ENCODE peak calls at places on chromosomes 7 and 10, in four cellular contexts. One of them, this sample, is unnamed.

GRCh38 chr10:62491597-62491996 is 117.4 kb downstream of the ZNF365 start:
- DNase-seq in right atrium auricular region: no peak
- DNase-seq in brain microvascular endothelial cell: no peak
- DNase-seq in GM23338: no peak
- DNase-seq in this sample: no peak

GRCh38 chr7:19405546-19405945 is 260.3 kb upstream of the FERD3L start:
- DNase-seq in right atrium auricular region: no peak
- DNase-seq in GM23338: no peak
- DNase-seq in brain microvascular endothelial cell: peak
- DNase-seq in this sample: no peak

GRCh38 chr7:37420931-37421330 is 27.7 kb downstream of the ELMO1 start:
- DNase-seq in brain microvascular endothelial cell: no peak
- DNase-seq in right atrium auricular region: no peak
- DNase-seq in GM23338: no peak
- DNase-seq in this sample: no peak

GRCh38 chr10:549391-549790 is 140.1 kb downstream of the DIP2C start:
- DNase-seq in GM23338: no peak
- DNase-seq in brain microvascular endothelial cell: no peak
- DNase-seq in right atrium auricular region: no peak
- DNase-seq in this sample: no peak

GRCh38 chr7:45597286-45597984 is 23.3 kb downstream of the ADCY1 start:
- DNase-seq in right atrium auricular region: peak
- DNase-seq in brain microvascular endothelial cell: no peak
- DNase-seq in GM23338: no peak
- DNase-seq in this sample: no peak

GRCh38 chr7:87091487-87092066 is 32.1 kb upstream of the ELAPOR2 start:
- DNase-seq in GM23338: peak
- DNase-seq in right atrium auricular region: no peak
- DNase-seq in brain microvascular endothelial cell: no peak
- DNase-seq in this sample: no peak

GRCh38 chr10:115355162-115355760 is 262.1 kb downstream of the ATRNL1 start:
- DNase-seq in right atrium auricular region: no peak
- DNase-seq in brain microvascular endothelial cell: peak
- DNase-seq in GM23338: peak
- DNase-seq in this sample: no peak

GRCh38 chr10:43078986-43079273 is 2.1 kb downstream of the RET start:
- DNase-seq in right atrium auricular region: no peak
- DNase-seq in GM23338: peak
- DNase-seq in brain microvascular endothelial cell: peak
- DNase-seq in this sample: no peak

GRCh38 chr7:36161996-36162395 is 8.9 kb downstream of the EEPD1 start:
- DNase-seq in right atrium auricular region: no peak
- DNase-seq in brain microvascular endothelial cell: no peak
- DNase-seq in GM23338: no peak
- DNase-seq in this sample: no peak

GRCh38 chr7:129388353-129389098 is 45.7 kb upstream of the STRIP2 start:
- DNase-seq in brain microvascular endothelial cell: no peak
- DNase-seq in right atrium auricular region: no peak
- DNase-seq in GM23338: no peak
- DNase-seq in this sample: no peak

GRCh38 chr7:139212133-139212532 is 18.9 kb upstream of the UBN2 start:
- DNase-seq in GM23338: no peak
- DNase-seq in right atrium auricular region: no peak
- DNase-seq in brain microvascular endothelial cell: no peak
- DNase-seq in this sample: no peak

GRCh38 chr10:20916976-20917375 is 19.9 kb upstream of the NEBL start:
- DNase-seq in GM23338: no peak
- DNase-seq in right atrium auricular region: no peak
- DNase-seq in brain microvascular endothelial cell: no peak
- DNase-seq in this sample: no peak

GRCh38 chr7:66050990-66051424 is 24.6 kb upstream of the ASL start:
- DNase-seq in right atrium auricular region: no peak
- DNase-seq in GM23338: no peak
- DNase-seq in brain microvascular endothelial cell: peak
- DNase-seq in this sample: no peak

GRCh38 chr7:151807876-151808275 is 69.0 kb downstream of the PRKAG2 start:
- DNase-seq in brain microvascular endothelial cell: no peak
- DNase-seq in right atrium auricular region: no peak
- DNase-seq in GM23338: no peak
- DNase-seq in this sample: no peak

GRCh38 chr7:23022258-23022745 is 8.4 kb upstream of the HYCC1 start:
- DNase-seq in GM23338: no peak
- DNase-seq in brain microvascular endothelial cell: peak
- DNase-seq in right atrium auricular region: no peak
- DNase-seq in this sample: no peak

GRCh38 chr10:6050801-6051445 is 11.2 kb downstream of the IL2RA start:
- DNase-seq in GM23338: peak
- DNase-seq in brain microvascular endothelial cell: peak
- DNase-seq in right atrium auricular region: peak
- DNase-seq in this sample: peak

GRCh38 chr10:122699796-122700466 is at the start of gene C10orf120:
- DNase-seq in right atrium auricular region: no peak
- DNase-seq in GM23338: no peak
- DNase-seq in brain microvascular endothelial cell: no peak
- DNase-seq in this sample: no peak

GRCh38 chr10:49827297-49827696 is 65.2 kb upstream of the OGDHL start:
- DNase-seq in brain microvascular endothelial cell: no peak
- DNase-seq in right atrium auricular region: no peak
- DNase-seq in GM23338: peak
- DNase-seq in this sample: no peak

GRCh38 chr7:151402029-151402835 is 7.6 kb downstream of the WDR86 start:
- DNase-seq in right atrium auricular region: no peak
- DNase-seq in GM23338: peak
- DNase-seq in brain microvascular endothelial cell: no peak
- DNase-seq in this sample: no peak

GRCh38 chr10:132927824-132928223 is 14.5 kb downstream of the CFAP46 start:
- DNase-seq in GM23338: no peak
- DNase-seq in brain microvascular endothelial cell: no peak
- DNase-seq in right atrium auricular region: no peak
- DNase-seq in this sample: no peak

GRCh38 chr10:5343561-5343960 is 21.2 kb upstream of the UCN3 start:
- DNase-seq in brain microvascular endothelial cell: no peak
- DNase-seq in GM23338: no peak
- DNase-seq in right atrium auricular region: no peak
- DNase-seq in this sample: no peak

GRCh38 chr7:8411103-8411502 is 22.3 kb upstream of the NXPH1 start:
- DNase-seq in GM23338: no peak
- DNase-seq in brain microvascular endothelial cell: no peak
- DNase-seq in right atrium auricular region: no peak
- DNase-seq in this sample: no peak

DNA sequence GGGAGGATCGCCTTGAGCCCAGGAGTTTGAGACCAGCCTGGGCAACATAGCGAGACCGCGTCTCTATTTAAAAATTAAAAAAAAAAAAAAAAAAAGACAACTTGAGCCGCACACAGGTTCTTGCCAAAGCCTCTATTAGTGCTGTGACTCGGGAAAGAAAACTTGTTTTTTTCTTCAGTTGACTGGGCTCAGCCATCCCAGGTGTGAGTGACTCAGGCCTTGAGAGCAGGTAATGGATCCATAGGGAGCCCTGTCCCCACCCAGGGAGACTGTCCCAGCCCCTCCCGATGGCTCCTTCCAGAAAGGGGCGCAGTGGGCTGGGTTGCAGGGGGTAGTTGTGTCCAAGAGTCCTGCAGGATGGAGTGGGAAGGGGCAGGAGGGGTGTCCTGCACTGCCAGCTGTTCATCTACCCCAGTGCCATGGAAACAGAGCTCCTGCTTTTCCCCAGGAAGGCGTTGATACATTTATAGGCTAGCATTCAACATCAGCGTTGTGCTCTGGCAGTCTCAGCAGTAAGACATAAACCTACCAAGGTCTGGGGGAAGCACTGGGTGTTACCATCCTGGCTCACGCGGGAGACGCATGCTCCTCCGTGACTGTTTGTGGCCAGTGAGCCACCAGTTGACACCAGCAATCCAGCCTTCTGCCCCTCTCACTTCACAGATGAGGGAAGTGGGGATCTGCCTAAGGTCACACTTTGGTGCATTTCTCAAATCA is 126.6 kb downstream of the CUX1 start:
- DNase-seq in brain microvascular endothelial cell: no peak
- DNase-seq in right atrium auricular region: no peak
- DNase-seq in GM23338: no peak
- DNase-seq in this sample: no peak
- H3K27ac ChIP-seq in brain microvascular endothelial cell: no peak
- H3K27ac ChIP-seq in right atrium auricular region: peak
- H3K27ac ChIP-seq in GM23338: peak
- H3K27ac ChIP-seq in this sample: no peak

DNA sequence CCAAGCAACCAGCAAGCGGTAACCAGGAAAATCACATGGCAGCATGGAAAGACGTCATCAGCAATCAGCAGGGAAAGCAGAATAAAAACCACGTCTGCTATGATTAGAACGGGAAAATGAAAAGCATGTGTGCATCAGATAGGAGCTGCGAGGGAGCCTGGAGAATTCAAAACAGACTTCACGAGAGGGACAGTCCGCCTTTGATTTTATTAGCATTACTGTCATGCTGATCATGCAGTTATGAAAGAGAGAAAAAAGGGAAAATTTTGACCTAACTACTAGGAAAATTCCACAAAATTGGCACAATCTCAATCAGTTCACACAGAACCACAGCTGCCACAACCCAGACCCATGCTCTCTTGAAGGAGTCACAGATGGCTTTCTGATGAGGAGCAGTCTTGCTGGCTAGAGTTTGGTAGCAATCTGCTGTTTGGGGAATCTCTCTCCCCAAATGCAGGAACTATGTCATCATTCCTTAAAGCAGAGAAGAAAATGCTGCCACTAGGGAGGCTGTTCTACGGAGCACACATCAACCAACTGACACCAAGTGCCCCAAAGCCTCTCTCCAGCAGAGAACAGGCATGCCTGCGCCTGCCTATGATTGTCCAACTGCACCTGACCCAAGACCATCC is 295.9 kb downstream of the TNS3 start:
- DNase-seq in GM23338: peak
- DNase-seq in brain microvascular endothelial cell: peak
- DNase-seq in right atrium auricular region: peak
- DNase-seq in this sample: no peak
- TF ChIP-seq CTCF in GM23338: no peak
- TF ChIP-seq CTCF in brain microvascular endothelial cell: peak
- TF ChIP-seq CTCF in right atrium auricular region: no peak
- TF ChIP-seq CTCF in this sample: no peak

DNA sequence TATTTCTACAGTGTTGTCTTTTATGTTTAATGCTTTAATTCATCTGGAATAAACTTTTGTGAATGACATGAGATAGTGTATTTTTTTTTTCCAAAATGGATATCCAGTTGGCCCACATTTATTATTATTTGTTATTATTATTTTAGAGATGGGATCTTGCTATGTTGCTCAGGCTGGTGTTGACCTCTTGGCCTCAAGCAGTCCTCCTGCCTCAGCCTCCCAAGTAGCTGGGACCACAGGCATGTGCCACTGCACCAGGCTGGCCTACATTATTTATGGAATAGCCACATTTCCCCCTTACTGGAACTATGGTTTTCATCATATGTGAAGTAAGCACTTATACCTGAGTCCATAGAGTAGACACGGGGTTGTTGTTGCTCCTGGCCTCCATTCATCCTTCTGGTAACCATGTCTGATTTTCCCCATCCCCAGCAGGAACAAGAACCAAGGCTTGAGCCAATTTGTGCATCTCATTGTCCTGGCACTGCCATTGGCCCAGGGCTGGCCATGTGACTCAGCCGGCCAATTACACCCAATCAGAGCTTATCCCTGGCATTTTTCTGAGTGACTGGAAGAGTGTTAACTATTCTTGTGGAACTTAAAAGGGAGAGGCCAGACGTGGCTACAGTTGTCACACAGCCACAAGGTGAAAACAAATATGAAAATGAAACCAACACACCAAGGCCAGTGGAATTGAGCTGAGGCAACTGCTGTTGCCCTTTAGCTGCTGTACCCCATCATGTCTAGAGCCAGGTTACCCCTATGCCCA is 23.1 kb downstream of the PRF1 start:
- DNase-seq in right atrium auricular region: no peak
- DNase-seq in brain microvascular endothelial cell: no peak
- DNase-seq in GM23338: no peak
- DNase-seq in this sample: no peak
- H3K27ac ChIP-seq in right atrium auricular region: no peak
- H3K27ac ChIP-seq in brain microvascular endothelial cell: no peak
- H3K27ac ChIP-seq in GM23338: no peak
- H3K27ac ChIP-seq in this sample: no peak

GRCh38 chr7:1640376-1641172 is 29.5 kb upstream of the ELFN1 start:
- DNase-seq in GM23338: no peak
- DNase-seq in brain microvascular endothelial cell: no peak
- DNase-seq in right atrium auricular region: no peak
- DNase-seq in this sample: no peak
- TF ChIP-seq CTCF in GM23338: peak
- TF ChIP-seq CTCF in brain microvascular endothelial cell: peak
- TF ChIP-seq CTCF in right atrium auricular region: no peak
- TF ChIP-seq CTCF in this sample: no peak

GRCh38 chr10:110490640-110491039 is 7.1 kb upstream of the DUSP5 start:
- DNase-seq in brain microvascular endothelial cell: no peak
- DNase-seq in right atrium auricular region: no peak
- DNase-seq in GM23338: peak
- DNase-seq in this sample: no peak
- H3K27ac ChIP-seq in brain microvascular endothelial cell: no peak
- H3K27ac ChIP-seq in right atrium auricular region: no peak
- H3K27ac ChIP-seq in GM23338: peak
- H3K27ac ChIP-seq in this sample: no peak